ENCODE peak calls at places on chromosomes 7 and 10, in six cellular contexts. K, U, P, S, Q and L are unnamed samples. For H3K4me1, the result is how much of the 10 kb centered on the place peaks cover.

GRCh38 chr7:135490783-135491182 is 19.1 kb downstream of the CNOT4 start:
- DNase-seq in K (no peak), U (peak), P (no peak), S (peak), Q (no peak), L (no peak)

GRCh38 chr7:155814569-155815276 is 2.5 kb upstream of the SHH start:
- DNase-seq in K (no peak), U (no peak), P (no peak), S (no peak), Q (no peak), L (no peak)

GRCh38 chr10:75197906-75198305 is 12.7 kb upstream of the VDAC2 start:
- DNase-seq in K (no peak), U (no peak), P (no peak), S (no peak), Q (peak), L (no peak)

GRCh38 chr10:69186524-69186923 is 6.5 kb downstream of the SUPV3L1 start:
- DNase-seq in K (no peak), U (no peak), P (no peak), S (no peak), Q (no peak), L (no peak)

GRCh38 chr7:711967-712600 is 14.4 kb upstream of the DNAAF5 start:
- DNase-seq in K (no peak), U (peak), P (peak), S (no peak), Q (no peak), L (peak)

GRCh38 chr7:44477063-44477830 is 13.2 kb downstream of the NUDCD3 start:
- DNase-seq in K (no peak), U (peak), P (peak), S (peak), Q (no peak), L (peak)

GRCh38 chr7:50216626-50217025 is 87.9 kb upstream of the IKZF1 start:
- DNase-seq in K (no peak), U (no peak), P (no peak), S (no peak), Q (no peak), L (no peak)

GRCh38 chr10:3094565-3095168 is 27.3 kb downstream of the PFKP start:
- DNase-seq in K (no peak), U (peak), P (peak), S (no peak), Q (no peak), L (peak)

GRCh38 chr10:127824826-127825225 is 67.9 kb downstream of the CLRN3 start:
- DNase-seq in K (no peak), U (no peak), P (no peak), S (no peak), Q (no peak), L (no peak)

GRCh38 chr7:50367098-50367497 is 62.6 kb downstream of the IKZF1 start:
- DNase-seq in K (no peak), U (no peak), P (no peak), S (no peak), Q (no peak), L (no peak)

GRCh38 chr10:47164126-47164799 is 135.7 kb upstream of the GDF10 start:
- DNase-seq in K (no peak), U (no peak), P (no peak), S (no peak), Q (no peak), L (no peak)

GRCh38 chr7:2409745-2410414 is 6.5 kb downstream of the CHST12 start:
- DNase-seq in K (no peak), U (no peak), P (no peak), S (no peak), Q (no peak), L (no peak)

GRCh38 chr10:113041841-113042745 is 92.0 kb downstream of the TCF7L2 start:
- DNase-seq in K (no peak), U (no peak), P (no peak), S (no peak), Q (no peak), L (no peak)

GRCh38 chr7:106045592-106045991 is 66.5 kb downstream of the SYPL1 start:
- DNase-seq in K (no peak), U (no peak), P (no peak), S (no peak), Q (no peak), L (no peak)

GRCh38 chr10:18164771-18165361 is 24.6 kb downstream of the CACNB2 start:
- DNase-seq in K (peak), U (no peak), P (no peak), S (no peak), Q (no peak), L (no peak)
- H3K4me1 ChIP-seq in K (under half), U (under half), P (under half), S (under half), Q (under half), L (under half)

GRCh38 chr7:23357190-23358093 is 58.3 kb downstream of the MALSU1 start:
- DNase-seq in K (no peak), U (peak), P (peak), S (no peak), Q (no peak), L (no peak)
- TF ChIP-seq CTCF in K (no peak), U (peak), P (peak), S (no peak), Q (no peak), L (peak)

DNA sequence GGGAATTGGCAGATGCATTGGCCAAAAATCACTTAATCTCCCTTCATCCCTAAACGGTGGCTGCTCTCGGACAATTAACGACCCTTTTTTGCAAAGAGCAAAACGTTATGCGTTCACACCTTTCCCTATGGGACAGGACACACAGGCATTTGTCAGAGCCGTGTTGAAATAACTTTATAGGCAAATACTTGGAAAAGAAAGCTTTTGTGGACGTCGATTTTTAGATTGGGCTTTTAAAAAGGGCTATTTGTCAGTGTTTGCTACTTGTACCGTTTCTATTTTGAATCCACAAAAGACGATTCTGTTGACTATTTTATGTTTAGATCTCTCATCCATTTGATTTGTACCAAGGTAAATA is 245.6 kb downstream of the SLC25A13 start:
- DNase-seq in K (no peak), U (no peak), P (no peak), S (no peak), Q (no peak), L (no peak)
- H3K4me3 ChIP-seq in K (no peak), U (peak), P (peak), S (peak), Q (peak), L (peak)

GRCh38 chr7:157358041-157358752 is 21.4 kb downstream of the DNAJB6 start:
- DNase-seq in K (no peak), U (no peak), P (no peak), S (no peak), Q (peak), L (no peak)

GRCh38 chr7:157357129-157358040 is 20.6 kb downstream of the DNAJB6 start:
- DNase-seq in K (no peak), U (no peak), P (no peak), S (no peak), Q (peak), L (no peak)

GRCh38 chr7:157352506-157352905 is 15.7 kb downstream of the DNAJB6 start:
- DNase-seq in K (no peak), U (no peak), P (no peak), S (no peak), Q (no peak), L (no peak)

GRCh38 chr7:157358753-157359096 is 21.9 kb downstream of the DNAJB6 start:
- DNase-seq in K (no peak), U (no peak), P (no peak), S (no peak), Q (peak), L (no peak)

GRCh38 chr7:157355784-157356511 is 19.1 kb downstream of the DNAJB6 start:
- DNase-seq in K (no peak), U (peak), P (no peak), S (peak), Q (peak), L (no peak)
- H3K4me1 ChIP-seq in K (under half), U (half or more), P (half or more), S (half or more), Q (half or more), L (under half)

GRCh38 chr7:37149019-37149814 is 299.4 kb downstream of the ELMO1 start:
- DNase-seq in K (no peak), U (no peak), P (no peak), S (no peak), Q (no peak), L (no peak)
- TF ChIP-seq CTCF in K (no peak), U (no peak), P (no peak), S (no peak), Q (no peak), L (no peak)

GRCh38 chr10:50152792-50153272 is 85.1 kb downstream of the WASHC2A start:
- DNase-seq in K (no peak), U (no peak), P (peak), S (peak), Q (no peak), L (no peak)
- H3K4me3 ChIP-seq in K (no peak), U (no peak), P (peak), S (peak), Q (peak), L (no peak)

DNA sequence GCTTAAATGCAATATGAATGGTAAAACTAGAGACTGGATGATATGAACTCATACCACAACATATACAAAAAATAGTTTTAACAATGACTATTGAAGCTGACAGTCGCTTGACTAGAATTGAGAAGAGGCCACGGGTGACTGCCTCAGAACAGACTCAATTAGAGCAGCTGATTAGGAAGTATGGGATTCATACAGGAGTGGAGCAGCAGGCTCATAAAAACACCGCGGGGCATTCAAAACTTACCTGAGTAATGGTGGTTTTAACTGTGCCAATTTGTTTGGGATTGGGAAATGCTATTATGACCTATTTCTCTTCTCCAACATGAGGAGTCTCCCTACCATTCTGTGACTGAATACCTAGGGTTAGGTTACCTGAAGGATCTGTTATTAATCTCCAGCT is 2.1 kb downstream of the CADPS2 start:
- DNase-seq in K (no peak), U (no peak), P (no peak), S (no peak), Q (no peak), L (no peak)
- H3K4me1 ChIP-seq in K (under half), U (under half), P (under half), S (half or more), Q (under half), L (under half)

GRCh38 chr7:47771301-47771989 is 176.8 kb downstream of the PKD1L1 start:
- DNase-seq in K (peak), U (no peak), P (no peak), S (no peak), Q (peak), L (no peak)
- TF ChIP-seq CTCF in K (peak), U (no peak), P (no peak), S (no peak), Q (no peak), L (no peak)

GRCh38 chr10:78913219-78914059 is 155.3 kb upstream of the ZMIZ1 start:
- DNase-seq in K (no peak), U (no peak), P (peak), S (peak), Q (no peak), L (no peak)
- H3K4me3 ChIP-seq in K (no peak), U (no peak), P (peak), S (no peak), Q (no peak), L (no peak)